ENCODE peak calls at places on chromosome 15, in ten cellular contexts. One of them, this sample, is unnamed.

GRCh38 chr15:60095711-60096110 is 91.6 kb downstream of the FOXB1 start:
- DNase-seq in amygdala: no peak
- DNase-seq in T follicular helper cell: no peak
- DNase-seq in endodermal cell: no peak
- DNase-seq in hepatic stellate cell: no peak
- DNase-seq in pons: no peak
- DNase-seq in NCI-H526 treated with DMSO at 0.1 percent for 48 hours: no peak
- DNase-seq in NCI-H187: no peak
- DNase-seq in GM04504: no peak
- DNase-seq in ovary: no peak
- DNase-seq in this sample: no peak

GRCh38 chr15:34886134-34886533 is 83.4 kb downstream of the AQR start:
- DNase-seq in endodermal cell: no peak
- DNase-seq in ovary: no peak
- DNase-seq in NCI-H526 treated with DMSO at 0.1 percent for 48 hours: no peak
- DNase-seq in pons: no peak
- DNase-seq in GM04504: no peak
- DNase-seq in amygdala: no peak
- DNase-seq in hepatic stellate cell: peak
- DNase-seq in NCI-H187: no peak
- DNase-seq in T follicular helper cell: no peak
- DNase-seq in this sample: no peak

GRCh38 chr15:61175024-61175423 is 54.1 kb downstream of the RORA start:
- DNase-seq in NCI-H526 treated with DMSO at 0.1 percent for 48 hours: no peak
- DNase-seq in hepatic stellate cell: no peak
- DNase-seq in endodermal cell: peak
- DNase-seq in T follicular helper cell: no peak
- DNase-seq in pons: no peak
- DNase-seq in NCI-H187: no peak
- DNase-seq in GM04504: no peak
- DNase-seq in amygdala: no peak
- DNase-seq in ovary: no peak
- DNase-seq in this sample: no peak

GRCh38 chr15:90829942-90830440 is 38.4 kb upstream of the FURIN start:
- DNase-seq in T follicular helper cell: no peak
- DNase-seq in NCI-H526 treated with DMSO at 0.1 percent for 48 hours: no peak
- DNase-seq in NCI-H187: no peak
- DNase-seq in amygdala: no peak
- DNase-seq in endodermal cell: no peak
- DNase-seq in GM04504: no peak
- DNase-seq in pons: peak
- DNase-seq in ovary: no peak
- DNase-seq in hepatic stellate cell: no peak
- DNase-seq in this sample: no peak

GRCh38 chr15:25545017-25545416 is 106.2 kb upstream of the UBE3A start:
- DNase-seq in ovary: no peak
- DNase-seq in GM04504: no peak
- DNase-seq in NCI-H526 treated with DMSO at 0.1 percent for 48 hours: no peak
- DNase-seq in pons: no peak
- DNase-seq in T follicular helper cell: no peak
- DNase-seq in amygdala: no peak
- DNase-seq in hepatic stellate cell: no peak
- DNase-seq in endodermal cell: no peak
- DNase-seq in NCI-H187: no peak
- DNase-seq in this sample: no peak

GRCh38 chr15:64623347-64624024 is 151.9 kb downstream of the RBPMS2 start:
- DNase-seq in endodermal cell: no peak
- DNase-seq in amygdala: no peak
- DNase-seq in T follicular helper cell: no peak
- DNase-seq in hepatic stellate cell: no peak
- DNase-seq in GM04504: peak
- DNase-seq in ovary: no peak
- DNase-seq in pons: no peak
- DNase-seq in NCI-H526 treated with DMSO at 0.1 percent for 48 hours: no peak
- DNase-seq in NCI-H187: no peak
- DNase-seq in this sample: no peak

GRCh38 chr15:94015324-94015723 is 216.0 kb upstream of the MCTP2 start:
- DNase-seq in NCI-H526 treated with DMSO at 0.1 percent for 48 hours: no peak
- DNase-seq in pons: no peak
- DNase-seq in T follicular helper cell: no peak
- DNase-seq in ovary: no peak
- DNase-seq in hepatic stellate cell: no peak
- DNase-seq in GM04504: no peak
- DNase-seq in amygdala: no peak
- DNase-seq in endodermal cell: no peak
- DNase-seq in NCI-H187: no peak
- DNase-seq in this sample: no peak

GRCh38 chr15:32694222-32694983 is 23.4 kb upstream of the GREM1 start:
- DNase-seq in endodermal cell: no peak
- DNase-seq in NCI-H526 treated with DMSO at 0.1 percent for 48 hours: no peak
- DNase-seq in GM04504: no peak
- DNase-seq in amygdala: no peak
- DNase-seq in ovary: no peak
- DNase-seq in pons: no peak
- DNase-seq in NCI-H187: no peak
- DNase-seq in hepatic stellate cell: no peak
- DNase-seq in T follicular helper cell: no peak
- DNase-seq in this sample: no peak

GRCh38 chr15:38414351-38414750 is 39.6 kb upstream of the FAM98B start:
- DNase-seq in GM04504: peak
- DNase-seq in pons: peak
- DNase-seq in NCI-H187: no peak
- DNase-seq in amygdala: peak
- DNase-seq in ovary: peak
- DNase-seq in NCI-H526 treated with DMSO at 0.1 percent for 48 hours: no peak
- DNase-seq in T follicular helper cell: no peak
- DNase-seq in endodermal cell: peak
- DNase-seq in hepatic stellate cell: peak
- DNase-seq in this sample: peak

GRCh38 chr15:74302821-74303359 is 64.6 kb downstream of the CYP11A1 start:
- DNase-seq in NCI-H187: peak
- DNase-seq in NCI-H526 treated with DMSO at 0.1 percent for 48 hours: no peak
- DNase-seq in pons: no peak
- DNase-seq in hepatic stellate cell: peak
- DNase-seq in ovary: peak
- DNase-seq in GM04504: no peak
- DNase-seq in T follicular helper cell: no peak
- DNase-seq in endodermal cell: peak
- DNase-seq in amygdala: no peak
- DNase-seq in this sample: no peak

GRCh38 chr15:59933607-59934006 is 70.5 kb upstream of the FOXB1 start:
- DNase-seq in ovary: no peak
- DNase-seq in pons: no peak
- DNase-seq in T follicular helper cell: no peak
- DNase-seq in hepatic stellate cell: no peak
- DNase-seq in NCI-H187: no peak
- DNase-seq in NCI-H526 treated with DMSO at 0.1 percent for 48 hours: no peak
- DNase-seq in GM04504: no peak
- DNase-seq in endodermal cell: no peak
- DNase-seq in amygdala: no peak
- DNase-seq in this sample: no peak

GRCh38 chr15:58454950-58455401 is 23.2 kb downstream of the LIPC start:
- DNase-seq in pons: no peak
- DNase-seq in endodermal cell: no peak
- DNase-seq in hepatic stellate cell: no peak
- DNase-seq in ovary: no peak
- DNase-seq in NCI-H187: no peak
- DNase-seq in NCI-H526 treated with DMSO at 0.1 percent for 48 hours: no peak
- DNase-seq in amygdala: no peak
- DNase-seq in T follicular helper cell: no peak
- DNase-seq in GM04504: no peak
- DNase-seq in this sample: no peak

GRCh38 chr15:85482896-85483295 is 102.5 kb downstream of the AKAP13 start:
- DNase-seq in NCI-H187: no peak
- DNase-seq in pons: no peak
- DNase-seq in amygdala: no peak
- DNase-seq in hepatic stellate cell: peak
- DNase-seq in GM04504: peak
- DNase-seq in ovary: no peak
- DNase-seq in endodermal cell: no peak
- DNase-seq in T follicular helper cell: no peak
- DNase-seq in NCI-H526 treated with DMSO at 0.1 percent for 48 hours: no peak
- DNase-seq in this sample: no peak

GRCh38 chr15:93451822-93452221 is 362.8 kb upstream of the RGMA start:
- DNase-seq in pons: no peak
- DNase-seq in T follicular helper cell: no peak
- DNase-seq in ovary: no peak
- DNase-seq in NCI-H187: no peak
- DNase-seq in endodermal cell: no peak
- DNase-seq in hepatic stellate cell: no peak
- DNase-seq in amygdala: no peak
- DNase-seq in GM04504: no peak
- DNase-seq in NCI-H526 treated with DMSO at 0.1 percent for 48 hours: no peak
- DNase-seq in this sample: no peak

GRCh38 chr15:28900041-28900891 is 14.5 kb downstream of the APBA2 start:
- DNase-seq in amygdala: no peak
- DNase-seq in NCI-H526 treated with DMSO at 0.1 percent for 48 hours: no peak
- DNase-seq in hepatic stellate cell: no peak
- DNase-seq in ovary: no peak
- DNase-seq in GM04504: no peak
- DNase-seq in pons: no peak
- DNase-seq in NCI-H187: no peak
- DNase-seq in endodermal cell: no peak
- DNase-seq in T follicular helper cell: no peak
- DNase-seq in this sample: no peak

GRCh38 chr15:43277901-43278300 is 11.2 kb upstream of the TGM5 start:
- DNase-seq in hepatic stellate cell: no peak
- DNase-seq in NCI-H187: no peak
- DNase-seq in ovary: no peak
- DNase-seq in pons: no peak
- DNase-seq in NCI-H526 treated with DMSO at 0.1 percent for 48 hours: no peak
- DNase-seq in T follicular helper cell: no peak
- DNase-seq in GM04504: no peak
- DNase-seq in endodermal cell: no peak
- DNase-seq in amygdala: no peak
- DNase-seq in this sample: no peak

GRCh38 chr15:74866090-74866489 is 7.1 kb downstream of the SCAMP2 start:
- DNase-seq in T follicular helper cell: no peak
- DNase-seq in amygdala: no peak
- DNase-seq in endodermal cell: no peak
- DNase-seq in NCI-H187: no peak
- DNase-seq in GM04504: peak
- DNase-seq in pons: no peak
- DNase-seq in hepatic stellate cell: peak
- DNase-seq in ovary: no peak
- DNase-seq in NCI-H526 treated with DMSO at 0.1 percent for 48 hours: no peak
- DNase-seq in this sample: no peak

GRCh38 chr15:57330619-57331018 is 45.7 kb upstream of the CGNL1 start:
- DNase-seq in amygdala: no peak
- DNase-seq in endodermal cell: no peak
- DNase-seq in NCI-H187: no peak
- DNase-seq in ovary: no peak
- DNase-seq in hepatic stellate cell: no peak
- DNase-seq in GM04504: no peak
- DNase-seq in NCI-H526 treated with DMSO at 0.1 percent for 48 hours: no peak
- DNase-seq in pons: no peak
- DNase-seq in T follicular helper cell: no peak
- DNase-seq in this sample: no peak

GRCh38 chr15:69666441-69666882 is 213.8 kb downstream of the RPLP1 start:
- DNase-seq in hepatic stellate cell: no peak
- DNase-seq in NCI-H187: no peak
- DNase-seq in NCI-H526 treated with DMSO at 0.1 percent for 48 hours: no peak
- DNase-seq in endodermal cell: no peak
- DNase-seq in amygdala: no peak
- DNase-seq in pons: peak
- DNase-seq in T follicular helper cell: no peak
- DNase-seq in GM04504: no peak
- DNase-seq in ovary: peak
- DNase-seq in this sample: no peak

GRCh38 chr15:36688310-36689102 is 109.1 kb downstream of the CDIN1 start:
- DNase-seq in ovary: no peak
- DNase-seq in amygdala: no peak
- DNase-seq in pons: no peak
- DNase-seq in endodermal cell: no peak
- DNase-seq in GM04504: no peak
- DNase-seq in NCI-H526 treated with DMSO at 0.1 percent for 48 hours: no peak
- DNase-seq in NCI-H187: no peak
- DNase-seq in T follicular helper cell: no peak
- DNase-seq in hepatic stellate cell: peak
- DNase-seq in this sample: no peak

GRCh38 chr15:36161781-36162212 is 417.6 kb upstream of the CDIN1 start:
- DNase-seq in amygdala: no peak
- DNase-seq in ovary: no peak
- DNase-seq in T follicular helper cell: no peak
- DNase-seq in hepatic stellate cell: no peak
- DNase-seq in pons: peak
- DNase-seq in endodermal cell: peak
- DNase-seq in NCI-H526 treated with DMSO at 0.1 percent for 48 hours: no peak
- DNase-seq in GM04504: peak
- DNase-seq in NCI-H187: no peak
- DNase-seq in this sample: peak

GRCh38 chr15:34610388-34610787 is 26.9 kb upstream of the GOLGA8B start:
- DNase-seq in pons: peak
- DNase-seq in amygdala: no peak
- DNase-seq in ovary: no peak
- DNase-seq in GM04504: no peak
- DNase-seq in T follicular helper cell: no peak
- DNase-seq in NCI-H187: no peak
- DNase-seq in hepatic stellate cell: no peak
- DNase-seq in NCI-H526 treated with DMSO at 0.1 percent for 48 hours: no peak
- DNase-seq in endodermal cell: no peak
- DNase-seq in this sample: no peak

GRCh38 chr15:47812436-47813109 is 95.3 kb downstream of the SEMA6D start:
- DNase-seq in hepatic stellate cell: no peak
- DNase-seq in amygdala: no peak
- DNase-seq in ovary: no peak
- DNase-seq in NCI-H526 treated with DMSO at 0.1 percent for 48 hours: no peak
- DNase-seq in NCI-H187: no peak
- DNase-seq in endodermal cell: no peak
- DNase-seq in T follicular helper cell: no peak
- DNase-seq in pons: no peak
- DNase-seq in GM04504: no peak
- DNase-seq in this sample: no peak